ENCODE peak calls at places on chromosomes 6 and 20, in six cellular contexts. G is left lung; C is CD8-positive, alpha-beta T cell; U is fibroblast of lung; W is mesendoderm; X is tibial artery. E is an unnamed sample.
A peak's percentile ranks its signal among the peaks of the same experiment; 100 is the strongest.

GRCh38 chr6:152625213-152625612 is 11.9 kb downstream of the SYNE1 start:
- DNase-seq in X (no peak), G (no peak), W (no peak), U (no peak), C (no peak), E (no peak)

GRCh38 chr6:135850882-135851281 is 619 bp upstream of the PDE7B start:
- DNase-seq in C (no peak), W (no peak), X (no peak), G (no peak), U (no peak), E (no peak)

GRCh38 chr20:58579819-58580492 is 64.8 kb upstream of the APCDD1L start:
- DNase-seq in G (no peak), U (no peak), C (no peak), X (peak; percentile 51), W (no peak), E (no peak)

GRCh38 chr20:25116746-25117457 is 35.0 kb upstream of the VSX1 start:
- DNase-seq in W (no peak), X (no peak), G (no peak), U (no peak), C (no peak), E (no peak)

GRCh38 chr6:24721461-24722215 is 2.7 kb upstream of the C6orf62 start:
- DNase-seq in U (no peak), W (no peak), C (no peak), G (peak; percentile 93), X (no peak), E (peak; percentile 87)

GRCh38 chr6:124870611-124871201 is 91.5 kb upstream of the RNF217 start:
- DNase-seq in W (no peak), G (no peak), X (no peak), U (peak; percentile 73), C (no peak), E (no peak)

GRCh38 chr20:25323486-25324246 is 67.0 kb downstream of the ABHD12 start:
- DNase-seq in C (no peak), G (no peak), W (no peak), U (no peak), X (peak; percentile 37), E (no peak)

GRCh38 chr6:54419885-54420284 is 111.6 kb downstream of the TINAG start:
- DNase-seq in U (peak; percentile 94), C (no peak), W (no peak), X (no peak), G (no peak), E (no peak)

GRCh38 chr6:114075777-114076176 is 104.8 kb upstream of the HDAC2 start:
- DNase-seq in G (no peak), U (no peak), W (no peak), X (no peak), C (no peak), E (no peak)

GRCh38 chr20:11047559-11047958 is 373.8 kb upstream of the JAG1 start:
- DNase-seq in U (no peak), C (no peak), G (no peak), X (no peak), W (peak; percentile 21), E (no peak)

GRCh38 chr6:91781946-91782345 is 1195.1 kb upstream of the MAP3K7 start:
- DNase-seq in G (no peak), C (no peak), X (no peak), W (no peak), U (no peak), E (no peak)

GRCh38 chr6:17600527-17601388 is 656 bp downstream of the FAM8A1 start:
- DNase-seq in G (peak; percentile 92), C (peak; percentile 35), X (peak; percentile 76), U (peak; percentile 8), W (peak; percentile 60), E (no peak)

GRCh38 chr6:109869398-109870165 is 108.5 kb upstream of the GPR6 start:
- DNase-seq in G (no peak), W (peak; percentile 80), U (peak; percentile 30), X (no peak), C (no peak), E (no peak)

GRCh38 chr20:45833883-45834796 is 541 bp downstream of the SNX21 start:
- DNase-seq in G (peak; percentile 90), C (peak; percentile 19), X (peak; percentile 90), U (peak; percentile 73), W (peak; percentile 79), E (no peak)

GRCh38 chr6:49155321-49155720 is 307.7 kb downstream of the MMUT start:
- DNase-seq in W (no peak), G (no peak), C (no peak), X (no peak), U (no peak), E (no peak)

GRCh38 chr6:45727228-45727627 is 288.4 kb downstream of the CLIC5 start:
- DNase-seq in X (no peak), C (no peak), G (no peak), U (peak; percentile 30), W (no peak), E (no peak)

GRCh38 chr6:14977747-14978382 is 268.0 kb upstream of the JARID2 start:
- DNase-seq in G (no peak), U (peak; percentile 24), C (no peak), W (no peak), X (no peak), E (no peak)

GRCh38 chr6:132919028-132919427 is 104.7 kb downstream of the RPS12 start:
- DNase-seq in X (no peak), W (no peak), U (peak; percentile 84), G (no peak), C (no peak), E (no peak)

GRCh38 chr6:170450946-170451761 is 102.0 kb downstream of the PSMB1 start:
- DNase-seq in U (no peak), G (no peak), C (no peak), W (no peak), X (no peak), E (no peak)

GRCh38 chr6:46410330-46410953 is 80.8 kb downstream of the RCAN2 start:
- DNase-seq in W (no peak), C (no peak), G (no peak), U (peak; percentile 57), X (no peak), E (no peak)

GRCh38 chr6:157657754-157658153 is 165.3 kb upstream of the SNX9 start:
- DNase-seq in W (no peak), X (no peak), C (no peak), U (no peak), G (no peak), E (no peak)

GRCh38 chr6:29505808-29506207 is 18.1 kb upstream of the MAS1L start:
- DNase-seq in C (no peak), W (no peak), X (no peak), U (no peak), G (no peak), E (no peak)

GRCh38 chr20:6295477-6296256 is 172.8 kb upstream of the FERMT1 start:
- DNase-seq in W (no peak), G (no peak), C (no peak), U (no peak), X (no peak), E (no peak)

GRCh38 chr6:155832596-155832995 is 377.0 kb upstream of the NOX3 start:
- DNase-seq in G (no peak), W (peak; percentile 78), C (no peak), U (peak; percentile 76), X (no peak), E (no peak)

GRCh38 chr20:34891166-34892062 is 15.0 kb downstream of the ACSS2 start:
- DNase-seq in W (no peak), X (no peak), C (no peak), G (no peak), U (peak; percentile 68), E (no peak)

GRCh38 chr20:61902213-61902869 is 163.3 kb downstream of the TAF4 start:
- DNase-seq in U (no peak), G (peak; percentile 76), C (no peak), X (no peak), W (peak; percentile 27), E (no peak)
- H3K4me3 ChIP-seq in U (no peak overlapping the region), G (no peak overlapping the region), C (no peak overlapping the region), X (no peak overlapping the region), W (no peak overlapping the region), E (no peak overlapping the region)

DNA sequence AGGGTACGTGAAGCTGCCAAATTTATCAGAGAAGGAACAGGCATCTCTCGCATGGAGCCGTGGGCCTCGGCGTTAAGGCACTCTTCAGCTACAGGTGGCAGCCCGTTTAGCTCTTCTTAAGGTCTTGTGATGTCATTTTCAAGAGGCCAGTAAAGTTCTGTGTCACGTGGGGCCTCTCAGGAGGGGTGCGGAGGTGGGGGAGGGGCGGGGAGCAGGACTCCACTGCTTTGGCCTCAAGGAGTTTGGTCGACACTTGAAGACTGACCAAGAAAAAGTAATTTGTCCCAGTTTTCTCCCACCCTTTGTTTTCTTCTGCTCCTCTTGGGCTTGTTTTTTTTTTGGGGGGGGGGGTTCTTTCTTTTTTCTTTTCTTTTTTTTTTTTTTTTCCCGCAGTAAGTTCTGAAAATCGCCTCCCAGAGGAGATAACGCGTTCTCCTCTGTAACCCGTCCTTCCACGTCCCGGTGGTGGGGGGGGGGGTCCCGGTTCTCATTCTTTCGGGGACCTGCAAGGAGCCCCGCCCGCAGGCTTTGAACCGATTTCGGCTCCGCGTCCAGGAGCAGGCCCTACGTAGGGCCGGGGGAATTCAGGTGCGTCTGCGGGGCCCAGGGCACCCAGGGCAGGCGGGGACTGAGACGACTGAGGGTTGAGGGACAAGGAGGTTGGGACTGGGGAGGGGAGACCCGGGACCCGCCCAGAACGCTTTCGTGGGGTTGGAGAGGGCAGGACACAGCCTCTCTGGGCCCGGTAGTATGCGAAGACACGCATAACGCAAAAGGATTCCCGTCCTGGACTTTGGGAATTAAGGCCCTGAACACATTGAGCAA is 26.0 kb downstream of the GPX6 start:
- DNase-seq in W (peak; percentile 97), U (peak; percentile 83), C (peak; percentile 16), X (no peak), G (peak; percentile 85), E (no peak)
- H3K27ac ChIP-seq in W (peak overlapping the region; percentile 70), U (no peak overlapping the region), C (peak overlapping the region; percentile 47), X (no peak overlapping the region), G (peak overlapping the region; percentile 65), E (no peak overlapping the region)

DNA sequence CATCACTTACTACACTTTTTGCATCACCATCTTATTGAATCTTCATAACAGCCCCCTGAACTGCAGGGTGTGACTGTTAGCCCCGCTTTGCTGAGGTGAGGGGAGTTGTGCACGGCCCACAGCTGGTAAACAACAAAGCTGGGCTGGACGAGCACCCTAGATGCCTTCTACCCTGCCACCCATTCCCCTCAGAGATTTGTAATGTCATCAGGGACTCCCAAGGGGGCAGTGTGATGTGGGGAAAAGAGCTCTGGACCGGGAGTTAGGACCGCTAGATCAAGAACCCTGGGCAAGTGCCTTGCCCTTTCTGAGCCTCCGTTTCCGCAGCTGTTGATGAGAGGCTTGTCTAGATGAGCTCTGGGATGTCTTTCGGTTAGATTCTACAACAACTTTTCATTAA is 20.9 kb downstream of the PKIG start:
- DNase-seq in C (no peak), X (no peak), W (peak; percentile 36), G (no peak), U (no peak), E (no peak)
- H3K4me1 ChIP-seq in C (peaks cover 19% of the 10 kb centered on the region), X (peaks cover 55% of the 10 kb centered on the region), W (no peaks in the 10 kb centered on the region), G (peaks cover 19% of the 10 kb centered on the region), U (peaks cover 16% of the 10 kb centered on the region), E (peaks cover 8% of the 10 kb centered on the region)

GRCh38 chr6:5084787-5085637 is at the start of gene PPP1R3G:
- DNase-seq in W (peak; percentile 43), C (no peak), X (peak; percentile 79), G (peak; percentile 84), U (peak; percentile 70), E (no peak)

GRCh38 chr6:5083813-5084191 is 1.3 kb upstream of the PPP1R3G start:
- DNase-seq in G (no peak), U (no peak), X (no peak), C (no peak), W (no peak), E (no peak)

GRCh38 chr6:5085638-5086293 is 625 bp downstream of the PPP1R3G start:
- DNase-seq in U (peak; percentile 38), C (no peak), G (no peak), X (peak; percentile 73), W (peak; percentile 74), E (no peak)

GRCh38 chr6:5083307-5083583 is 1.9 kb upstream of the PPP1R3G start:
- DNase-seq in W (no peak), X (no peak), C (no peak), U (no peak), G (no peak), E (no peak)

GRCh38 chr6:5084192-5084786 is 852 bp upstream of the PPP1R3G start:
- DNase-seq in U (no peak), G (no peak), X (peak; percentile 85), W (no peak), C (no peak), E (no peak)
- H3K4me3 ChIP-seq in U (peak overlapping the region; percentile 46), G (peak overlapping the region; percentile 53), X (peak overlapping the region; percentile 65), W (no peak overlapping the region), C (no peak overlapping the region), E (peak overlapping the region; percentile 51)

E was measured in esophagus squamous epithelium.